ENCODE peak calls at places on chromosomes 13 and 19, in six cellular contexts. N is A549, B is SK-N-SH, K is GM12878, A is K562, Y is HepG2. D is an unnamed sample.

GRCh38 chr19:3253270-3253669 is 28.8 kb downstream of the CELF5 start:
- DNase-seq in Y (no peak), K (no peak), B (no peak), A (no peak), N (peak), D (no peak)

GRCh38 chr13:105914637-105915036 is 620.8 kb downstream of the EFNB2 start:
- DNase-seq in K (no peak), A (no peak), Y (no peak), N (no peak), B (no peak), D (peak)

GRCh38 chr19:43662487-43662886 is 7.5 kb downstream of the PLAUR start:
- DNase-seq in A (no peak), N (no peak), B (peak), K (no peak), Y (peak), D (no peak)

GRCh38 chr13:36712785-36713184 is 39.0 kb downstream of the SERTM1 start:
- DNase-seq in N (no peak), B (peak), A (no peak), K (no peak), Y (no peak), D (peak)

GRCh38 chr13:35865341-35866240 is 265.6 kb downstream of the DCLK1 start:
- DNase-seq in K (no peak), A (no peak), Y (no peak), N (no peak), B (no peak), D (no peak)

GRCh38 chr19:19098084-19098702 is 34.4 kb downstream of the SLC25A42 start:
- DNase-seq in N (no peak), Y (peak), B (no peak), A (no peak), K (no peak), D (no peak)

GRCh38 chr19:38425810-38426466 is at the start of gene RASGRP4:
- DNase-seq in K (no peak), B (no peak), A (peak), N (no peak), Y (no peak), D (no peak)

GRCh38 chr13:76383671-76384461 is 502.3 kb downstream of the KCTD12 start:
- DNase-seq in B (peak), K (no peak), Y (no peak), N (peak), A (no peak), D (peak)

GRCh38 chr13:110790371-110790770 is 76.9 kb downstream of the ING1 start:
- DNase-seq in B (no peak), N (no peak), A (no peak), Y (no peak), K (no peak), D (no peak)

GRCh38 chr19:12838182-12838890 is at the start of gene MAST1:
- DNase-seq in A (peak), K (no peak), B (peak), Y (no peak), N (peak), D (no peak)

GRCh38 chr13:90750021-90750420 is 597.5 kb upstream of the MIR17HG start:
- DNase-seq in N (no peak), A (no peak), K (no peak), Y (no peak), B (no peak), D (no peak)

GRCh38 chr19:57348136-57348535 is 2.9 kb upstream of the ZNF304 start:
- DNase-seq in N (no peak), Y (no peak), A (no peak), K (no peak), B (no peak), D (peak)

GRCh38 chr19:49954933-49955332 is 6.0 kb downstream of the SIGLEC11 start:
- DNase-seq in A (no peak), N (no peak), B (no peak), Y (no peak), K (no peak), D (peak)

GRCh38 chr19:49952906-49953305 is 8.1 kb downstream of the SIGLEC11 start:
- DNase-seq in B (no peak), A (no peak), N (no peak), K (no peak), Y (no peak), D (no peak)

GRCh38 chr19:49952475-49952829 is 8.5 kb downstream of the SIGLEC11 start:
- DNase-seq in B (no peak), A (no peak), N (no peak), K (no peak), Y (no peak), D (no peak)

GRCh38 chr19:49953376-49953775 is 7.6 kb downstream of the SIGLEC11 start:
- DNase-seq in Y (no peak), B (no peak), A (no peak), N (no peak), K (no peak), D (no peak)

GRCh38 chr19:49954092-49954825 is 6.7 kb downstream of the SIGLEC11 start:
- DNase-seq in A (no peak), K (no peak), N (no peak), B (no peak), Y (peak), D (peak)
- TF ChIP-seq SMC3 in A (no peak), K (no peak), N (no peak), B (no peak), Y (no peak), D (no peak)

GRCh38 chr19:29634002-29634401 is 27.9 kb downstream of the POP4 start:
- DNase-seq in N (no peak), K (no peak), A (no peak), B (no peak), Y (no peak), D (no peak)

GRCh38 chr19:29630661-29631060 is 24.6 kb downstream of the POP4 start:
- DNase-seq in K (no peak), B (peak), N (no peak), A (no peak), Y (no peak), D (no peak)

GRCh38 chr19:29629836-29630534 is 23.9 kb downstream of the POP4 start:
- DNase-seq in N (no peak), A (no peak), Y (no peak), B (no peak), K (no peak), D (no peak)

GRCh38 chr19:29628661-29629385 is 22.7 kb downstream of the POP4 start:
- DNase-seq in Y (no peak), K (no peak), N (no peak), B (peak), A (no peak), D (no peak)

GRCh38 chr19:29631450-29631849 is 25.4 kb downstream of the POP4 start:
- DNase-seq in A (no peak), N (no peak), K (no peak), B (peak), Y (no peak), D (no peak)
- TF ChIP-seq SMC3 in A (no peak), N (no peak), K (no peak), B (no peak), Y (no peak), D (no peak)

GRCh38 chr13:73428137-73428536 is 369.3 kb downstream of the KLF5 start:
- DNase-seq in N (peak), A (no peak), B (no peak), Y (no peak), K (no peak), D (peak)
- TF ChIP-seq SMC3 in N (no peak), A (no peak), B (no peak), Y (no peak), K (no peak), D (no peak)

GRCh38 chr19:7716762-7717161 is 14.8 kb upstream of the FCER2 start:
- DNase-seq in N (no peak), B (no peak), K (no peak), A (no peak), Y (no peak), D (no peak)

GRCh38 chr19:7720351-7720750 is 11.6 kb downstream of the CLEC4G start:
- DNase-seq in N (no peak), K (no peak), B (no peak), A (no peak), Y (no peak), D (no peak)

GRCh38 chr19:7718668-7719067 is 13.2 kb downstream of the CLEC4G start:
- DNase-seq in K (no peak), Y (no peak), B (no peak), A (no peak), N (no peak), D (no peak)

GRCh38 chr19:7725791-7726190 is 6.1 kb downstream of the CLEC4G start:
- DNase-seq in A (no peak), Y (no peak), B (no peak), K (no peak), N (no peak), D (no peak)

DNA sequence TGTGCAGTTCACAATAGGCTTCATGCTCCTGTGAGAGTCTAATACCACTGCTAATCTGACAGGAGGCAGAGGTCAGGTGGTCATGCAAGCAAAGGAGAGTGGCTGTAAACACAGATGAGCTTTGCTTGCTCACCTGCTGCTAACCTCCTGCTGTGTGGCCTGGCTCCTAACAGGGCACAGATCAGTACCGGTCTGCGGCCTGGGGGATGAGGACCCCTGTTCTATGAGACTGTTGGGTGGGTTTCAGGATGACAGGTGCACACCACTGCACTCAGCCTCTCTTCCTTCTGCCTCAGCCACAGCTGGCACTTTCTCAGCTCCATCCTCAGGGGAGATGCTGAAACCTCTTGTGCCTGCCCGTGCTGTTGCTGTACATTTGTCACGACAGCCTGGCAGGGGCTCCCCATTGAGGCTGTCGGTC is 9.7 kb downstream of the CLEC4G start:
- DNase-seq in B (no peak), K (peak), A (no peak), Y (no peak), N (no peak), D (no peak)
- TF ChIP-seq SMC3 in B (no peak), K (no peak), A (no peak), Y (no peak), N (no peak), D (no peak)

GRCh38 chr19:39843919-39844793 is 2.0 kb downstream of the FBL start:
- DNase-seq in Y (peak), B (peak), A (no peak), K (no peak), N (peak), D (peak)
- TF ChIP-seq SMC3 in Y (no peak), B (peak), A (no peak), K (peak), N (peak), D (peak)

GRCh38 chr19:49817964-49818690 is at the start of gene MED25:
- DNase-seq in A (peak), B (peak), Y (peak), K (peak), N (peak), D (peak)

GRCh38 chr19:49816616-49817015 is 1.5 kb upstream of the MED25 start:
- DNase-seq in A (no peak), N (no peak), B (no peak), K (no peak), Y (no peak), D (no peak)

GRCh38 chr19:49818691-49819331 is 722 bp downstream of the MED25 start:
- DNase-seq in A (no peak), B (no peak), K (no peak), N (no peak), Y (no peak), D (no peak)

GRCh38 chr19:49823472-49823871 is 5.4 kb downstream of the MED25 start:
- DNase-seq in A (no peak), B (no peak), K (no peak), Y (no peak), N (no peak), D (no peak)

DNA sequence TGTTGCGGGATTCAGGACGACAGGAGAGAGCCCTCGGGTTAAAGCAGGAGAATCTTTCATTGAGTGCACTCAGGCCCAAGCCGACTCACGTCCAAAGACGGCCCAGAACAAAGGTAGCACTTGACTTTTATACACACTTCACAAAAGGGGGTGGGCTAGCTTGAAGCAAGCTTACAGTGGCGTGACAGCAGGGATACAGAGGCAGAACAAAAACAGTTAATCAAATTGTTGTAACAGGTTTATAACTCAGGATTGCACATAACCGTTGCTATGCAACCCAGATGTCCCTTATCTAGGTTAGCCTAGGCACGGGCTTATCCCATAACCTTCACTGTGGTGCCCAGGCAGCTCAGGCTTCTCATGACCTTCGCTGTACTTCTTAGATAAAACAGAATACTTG is 2.0 kb downstream of the MED25 start:
- DNase-seq in K (no peak), B (no peak), Y (no peak), N (no peak), A (peak), D (no peak)
- TF ChIP-seq SMC3 in K (no peak), B (no peak), Y (no peak), N (no peak), A (no peak), D (no peak)

DNA sequence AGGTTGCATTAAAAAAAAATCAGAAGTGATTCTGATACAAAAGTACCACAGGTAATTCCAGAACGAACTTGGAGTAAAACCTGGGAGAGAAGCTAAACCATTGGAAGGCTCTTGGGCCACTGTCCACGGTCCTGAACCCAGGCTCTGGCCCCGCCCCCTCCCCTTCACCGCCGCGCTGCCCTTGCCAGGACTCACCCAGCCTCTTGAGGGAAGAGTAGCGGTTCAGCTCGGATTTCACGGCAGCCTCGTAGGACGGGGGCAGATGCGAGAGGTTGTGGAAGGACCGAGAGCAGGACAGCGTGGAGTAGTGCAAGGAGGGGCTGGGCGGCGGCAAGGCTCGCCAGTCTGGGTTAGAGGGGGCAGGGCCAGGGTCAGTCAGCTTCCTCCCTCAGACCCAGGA is 5.7 kb downstream of the SHISA7 start:
- DNase-seq in A (peak), Y (peak), K (no peak), N (peak), B (no peak), D (peak)
- TF ChIP-seq SMC3 in A (no peak), Y (no peak), K (no peak), N (no peak), B (no peak), D (no peak)

GRCh38 chr13:20528451-20528850 is 2.8 kb upstream of the CRYL1 start:
- DNase-seq in B (no peak), N (no peak), Y (no peak), A (no peak), K (peak), D (no peak)

GRCh38 chr13:20521388-20521787 is 4.3 kb downstream of the CRYL1 start:
- DNase-seq in A (no peak), B (no peak), N (no peak), Y (no peak), K (no peak), D (no peak)

GRCh38 chr13:20525144-20525600 is 485 bp downstream of the CRYL1 start:
- DNase-seq in A (no peak), Y (peak), K (no peak), N (no peak), B (no peak), D (no peak)

GRCh38 chr13:20526664-20527063 is 1.0 kb upstream of the CRYL1 start:
- DNase-seq in N (no peak), Y (peak), A (no peak), K (no peak), B (no peak), D (peak)

DNA sequence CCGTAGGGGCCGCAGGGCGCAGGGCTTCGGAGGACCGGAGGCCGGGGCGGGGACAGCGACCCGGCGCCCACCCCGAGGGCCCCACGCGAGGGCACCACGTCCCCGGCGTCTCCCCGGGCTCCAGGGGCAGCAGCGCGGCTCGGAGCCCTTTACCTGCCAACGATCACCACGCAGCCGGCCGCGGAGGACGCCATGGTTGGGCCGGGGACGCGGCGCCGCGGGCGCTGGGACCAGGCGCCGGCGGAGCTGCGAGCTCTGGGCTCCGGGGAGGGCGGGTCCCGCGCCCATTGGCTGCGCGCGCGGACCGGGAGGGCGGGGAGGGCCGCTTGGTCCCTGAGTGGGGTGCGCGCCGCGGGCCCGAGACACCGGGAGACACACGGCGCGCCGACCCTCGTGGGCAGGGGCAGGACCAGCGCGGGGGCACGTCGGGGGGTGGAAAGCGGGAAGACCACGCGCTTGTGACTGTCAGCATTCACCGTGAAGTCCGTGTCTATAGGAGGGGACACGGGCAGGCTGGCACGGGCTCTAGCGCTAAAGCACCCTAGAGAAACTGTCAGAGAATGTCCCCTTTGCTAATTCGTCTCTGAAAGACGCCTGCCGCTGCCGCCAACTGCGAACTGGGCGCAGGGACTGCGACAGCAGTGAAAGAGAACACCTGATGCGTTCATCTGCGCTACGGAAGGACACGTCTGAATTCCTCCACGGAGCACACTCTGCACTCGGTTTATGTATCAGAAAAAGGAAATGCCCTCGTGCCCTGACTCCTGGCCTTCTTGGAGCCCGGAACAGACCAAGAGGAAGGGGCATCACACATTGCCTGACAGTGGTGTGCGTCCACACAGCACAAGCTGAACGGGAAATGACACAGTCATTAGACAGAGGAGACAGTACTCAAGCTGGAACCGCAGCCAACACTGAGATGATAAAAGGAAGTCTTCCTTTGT is at the start of gene CRYL1:
- DNase-seq in A (peak), N (peak), B (peak), K (peak), Y (peak), D (peak)
- TF ChIP-seq SMC3 in A (no peak), N (no peak), B (no peak), K (no peak), Y (no peak), D (no peak)

GRCh38 chr13:45238945-45239795 is 38.3 kb upstream of the KCTD4 start:
- DNase-seq in A (no peak), B (no peak), Y (no peak), N (no peak), K (no peak), D (peak)
- TF ChIP-seq SMC3 in A (no peak), B (no peak), Y (no peak), N (no peak), K (no peak), D (no peak)

DNA sequence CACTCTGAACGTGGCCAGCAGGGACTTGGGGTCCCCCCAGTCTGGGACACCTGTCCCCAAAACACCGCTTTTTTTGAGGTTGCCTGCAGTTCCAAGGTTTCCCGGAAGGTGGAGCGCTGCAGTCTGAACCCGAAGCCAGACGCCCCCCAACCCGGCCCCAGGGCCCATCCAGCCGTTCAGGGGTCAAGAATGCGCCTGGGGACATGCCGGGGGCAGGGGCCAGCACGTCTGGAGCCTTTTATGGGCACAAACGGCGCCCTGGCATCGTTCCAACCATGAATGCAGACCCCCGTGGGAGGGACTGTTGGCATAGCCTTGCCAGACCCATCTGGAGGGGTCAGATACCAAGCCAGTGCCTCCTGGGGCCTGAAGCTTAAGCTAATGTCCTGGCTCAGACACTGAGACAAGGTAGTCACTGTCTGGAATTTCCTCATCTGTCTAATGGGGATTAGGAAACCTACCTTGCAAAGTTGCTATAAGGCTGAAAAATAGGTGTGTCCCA is 6.9 kb downstream of the S1PR5 start:
- DNase-seq in B (peak), Y (peak), N (no peak), A (peak), K (no peak), D (no peak)
- TF ChIP-seq SMC3 in B (peak), Y (no peak), N (peak), A (no peak), K (peak), D (peak)